ENCODE peak calls at places on chromosomes 7 and 10, in four cellular contexts. I is prostate gland, V is sigmoid colon, X is astrocyte. Q is an unnamed sample.

GRCh38 chr10:59284111-59284975 is 78.0 kb downstream of the FAM13C start:
- DNase-seq in V (no peak), I (no peak), X (no peak), Q (no peak)

GRCh38 chr7:47635091-47636090 is 53.5 kb upstream of the TNS3 start:
- DNase-seq in V (peak), I (peak), X (no peak), Q (no peak)

GRCh38 chr7:107687656-107688055 is 27.0 kb downstream of the SLC26A4 start:
- DNase-seq in I (no peak), X (peak), V (no peak), Q (no peak)

GRCh38 chr10:86650151-86650550 is 4.2 kb upstream of the OPN4 start:
- DNase-seq in I (no peak), X (no peak), V (peak), Q (no peak)

GRCh38 chr7:114979388-114979787 is 57.5 kb downstream of the MDFIC start:
- DNase-seq in V (peak), I (no peak), X (peak), Q (peak)

GRCh38 chr10:133299738-133300137 is 8.9 kb downstream of the TUBGCP2 start:
- DNase-seq in I (no peak), V (no peak), X (no peak), Q (no peak)

GRCh38 chr7:44283381-44284211 is 41.8 kb downstream of the CAMK2B start:
- DNase-seq in V (peak), I (no peak), X (no peak), Q (no peak)

GRCh38 chr10:60664859-60665258 is 113.4 kb upstream of the CDK1 start:
- DNase-seq in I (no peak), V (no peak), X (no peak), Q (no peak)

GRCh38 chr7:114934758-114935157 is 12.9 kb downstream of the MDFIC start:
- DNase-seq in X (no peak), I (no peak), V (no peak), Q (no peak)

GRCh38 chr10:89389254-89389653 is 3.2 kb upstream of the IFIT1 start:
- DNase-seq in V (no peak), I (no peak), X (peak), Q (peak)

GRCh38 chr7:2950578-2950977 is 93.1 kb downstream of the CARD11 start:
- DNase-seq in I (no peak), V (no peak), X (no peak), Q (no peak)

GRCh38 chr10:2205406-2205805 is 468.1 kb upstream of the ADARB2 start:
- DNase-seq in X (no peak), V (no peak), I (no peak), Q (no peak)

GRCh38 chr7:129530881-129531391 is 28.6 kb downstream of the SMKR1 start:
- DNase-seq in X (peak), I (no peak), V (no peak), Q (peak)

GRCh38 chr7:143258830-143259229 is 4.4 kb upstream of the GSTK1 start:
- DNase-seq in V (no peak), X (no peak), I (no peak), Q (no peak)

GRCh38 chr10:59387951-59388431 is 25.6 kb upstream of the FAM13C start:
- DNase-seq in V (no peak), X (peak), I (no peak), Q (peak)

GRCh38 chr7:22726849-22727792 is at the start of gene IL6:
- DNase-seq in I (peak), X (peak), V (peak), Q (peak)

GRCh38 chr10:44995581-44995913 is 5.2 kb upstream of the ZNF22 start:
- DNase-seq in V (no peak), X (no peak), I (no peak), Q (no peak)

GRCh38 chr7:29386196-29386765 is 177.4 kb upstream of the PRR15 start:
- DNase-seq in V (no peak), I (no peak), X (no peak), Q (no peak)

GRCh38 chr7:12475362-12476063 is 71.8 kb upstream of the VWDE start:
- DNase-seq in I (no peak), V (no peak), X (peak), Q (peak)

GRCh38 chr7:112411186-112411795 is 39.0 kb upstream of the IFRD1 start:
- DNase-seq in V (no peak), X (peak), I (no peak), Q (peak)

GRCh38 chr7:101410743-101411476 is 48.2 kb downstream of the COL26A1 start:
- DNase-seq in I (peak), V (no peak), X (no peak), Q (no peak)

GRCh38 chr7:88146611-88147010 is 73.2 kb downstream of the SRI start:
- DNase-seq in X (no peak), V (no peak), I (peak), Q (no peak)
- TF ChIP-seq CTCF in X (no peak), V (no peak), I (no peak), Q (no peak)

DNA sequence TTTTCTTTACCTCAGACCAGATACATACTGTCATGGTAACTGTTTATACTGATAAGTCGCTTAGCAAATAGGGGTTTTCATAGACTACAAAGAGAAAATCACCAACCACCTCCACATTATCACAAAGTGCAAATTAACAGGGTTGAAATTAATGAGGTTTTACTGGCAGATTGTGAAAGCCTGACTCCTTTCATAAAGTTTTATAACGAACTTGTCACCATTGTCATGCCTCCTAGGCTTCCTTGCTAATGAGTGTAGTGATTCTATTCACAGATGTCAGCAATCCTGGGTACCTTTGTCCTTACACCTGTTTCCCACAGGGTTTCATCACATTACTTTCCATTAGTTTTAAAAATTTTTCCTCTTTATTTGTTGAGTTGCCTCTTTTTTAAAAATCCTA is 142.3 kb upstream of the PTN start:
- DNase-seq in V (no peak), X (no peak), I (no peak), Q (no peak)
- H3K4me3 ChIP-seq in V (no peak), X (no peak), I (no peak), Q (no peak)

GRCh38 chr10:132001238-132001977 is 19.7 kb upstream of the BNIP3 start:
- DNase-seq in X (peak), V (peak), I (peak), Q (peak)
- TF ChIP-seq CTCF in X (no peak), V (no peak), I (no peak), Q (no peak)

GRCh38 chr10:96752380-96752779 is 32.1 kb upstream of the PIK3AP1 start:
- DNase-seq in I (no peak), V (no peak), X (no peak), Q (no peak)

GRCh38 chr10:96758423-96758822 is 38.1 kb upstream of the PIK3AP1 start:
- DNase-seq in X (no peak), V (no peak), I (no peak), Q (no peak)

GRCh38 chr10:96753956-96754355 is 33.6 kb upstream of the PIK3AP1 start:
- DNase-seq in I (no peak), V (no peak), X (no peak), Q (no peak)

DNA sequence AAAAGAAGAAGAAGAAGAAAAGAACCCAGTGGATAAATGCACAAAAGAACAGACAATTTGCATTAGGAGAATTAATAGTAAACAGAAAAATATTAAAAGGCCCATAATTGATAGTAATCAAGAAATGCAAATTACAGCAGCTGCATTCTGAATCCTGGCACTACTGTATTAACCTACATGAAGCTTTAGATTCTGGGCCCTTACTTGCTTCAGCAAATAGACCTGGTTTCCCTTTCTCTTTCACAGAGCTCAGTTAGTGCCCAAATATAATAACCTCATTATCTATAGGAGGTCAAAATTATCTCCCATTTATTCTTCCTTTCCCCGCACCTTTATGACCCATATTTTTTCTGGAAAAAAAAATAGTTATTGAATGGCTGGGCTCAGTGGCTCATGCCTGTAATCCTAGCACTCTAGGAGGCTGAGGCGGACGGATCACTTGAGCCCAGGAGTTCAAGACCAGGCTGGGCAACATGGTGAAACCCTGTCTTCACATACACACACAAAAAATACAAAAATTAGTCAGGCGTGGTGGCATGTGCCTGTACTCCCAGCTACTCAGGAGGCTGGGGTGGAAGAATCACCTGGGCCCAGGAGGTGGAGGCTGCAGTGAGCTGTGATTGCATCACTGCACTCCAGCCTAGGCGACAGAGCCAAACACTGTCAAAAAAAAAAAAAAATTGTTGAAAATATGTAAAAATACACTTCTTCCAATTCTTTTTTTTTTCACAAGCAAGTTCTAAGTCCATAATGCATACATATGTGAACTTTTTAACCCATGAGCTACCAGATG is 36.0 kb upstream of the PIK3AP1 start:
- DNase-seq in I (no peak), X (no peak), V (no peak), Q (no peak)
- H3K4me3 ChIP-seq in I (no peak), X (no peak), V (no peak), Q (no peak)

GRCh38 chr10:13080643-13081042 is 19.3 kb upstream of the OPTN start:
- DNase-seq in V (no peak), I (no peak), X (no peak), Q (no peak)
- TF ChIP-seq CTCF in V (no peak), I (no peak), X (no peak), Q (no peak)

DNA sequence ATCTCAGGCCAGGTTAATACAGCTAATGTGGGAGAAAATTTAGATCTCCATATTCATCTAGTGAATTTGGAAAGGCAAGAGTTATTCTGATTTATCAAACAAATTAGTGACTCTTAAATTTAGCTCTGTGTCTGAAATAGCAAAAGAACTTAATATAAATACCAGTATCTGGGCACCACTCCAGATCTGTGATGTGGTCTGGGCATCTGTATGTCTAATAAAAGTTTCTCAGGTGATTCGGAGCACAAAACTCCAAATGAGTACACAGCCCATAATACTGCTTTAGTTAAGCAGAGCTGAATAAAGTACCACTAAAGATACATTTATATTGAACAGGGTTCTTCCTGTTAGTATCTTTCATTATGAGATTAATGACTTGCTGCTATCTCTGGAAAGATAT is 261.4 kb downstream of the BAMBI start:
- DNase-seq in V (no peak), I (peak), X (peak), Q (peak)
- H3K4me3 ChIP-seq in V (no peak), I (no peak), X (no peak), Q (no peak)

GRCh38 chr10:17503795-17504194 is 49.4 kb upstream of the ST8SIA6 start:
- DNase-seq in V (no peak), X (no peak), I (no peak), Q (no peak)
- TF ChIP-seq CTCF in V (no peak), X (no peak), I (no peak), Q (no peak)

Q was measured in AG10803.